ENCODE peak calls at places on chromosomes 3 and 15, in five cellular contexts. Y is heart left ventricle, M is ovary, O is uterus, D is heart right ventricle. U is an unnamed sample. For H3K9me3, the result is how much of the 10 kb centered on the place peaks cover.

GRCh38 chr15:84604804-84605203 is 4.0 kb downstream of the ZSCAN2 start:
- DNase-seq in M (no peak), D (no peak), Y (no peak), O (no peak), U (no peak)

GRCh38 chr3:134327594-134327975 is 46.7 kb downstream of the AMOTL2 start:
- DNase-seq in D (no peak), M (no peak), Y (no peak), O (peak), U (no peak)

GRCh38 chr15:98997755-98998154 is 9.8 kb downstream of the PGPEP1L start:
- DNase-seq in M (no peak), O (no peak), D (no peak), Y (no peak), U (no peak)

GRCh38 chr15:55587321-55588069 is 650 bp downstream of the PYGO1 start:
- DNase-seq in O (peak), Y (peak), D (no peak), M (no peak), U (no peak)

GRCh38 chr3:76267991-76268390 is 482.6 kb upstream of the ZNF717 start:
- DNase-seq in D (no peak), Y (no peak), O (no peak), M (no peak), U (no peak)

GRCh38 chr15:65638681-65639089 is 16.9 kb downstream of the SLC24A1 start:
- DNase-seq in M (no peak), D (no peak), O (peak), Y (no peak), U (no peak)

GRCh38 chr3:142259359-142259758 is 34.0 kb upstream of the GK5 start:
- DNase-seq in Y (no peak), M (no peak), O (no peak), D (no peak), U (no peak)

GRCh38 chr3:154835638-154836037 is 244.5 kb upstream of the MME start:
- DNase-seq in M (no peak), D (no peak), O (no peak), Y (no peak), U (no peak)

GRCh38 chr3:30613135-30613825 is 6.9 kb downstream of the TGFBR2 start:
- DNase-seq in D (no peak), M (no peak), Y (no peak), O (no peak), U (no peak)

GRCh38 chr15:42723068-42723467 is 13.9 kb downstream of the CDAN1 start:
- DNase-seq in D (no peak), Y (no peak), M (no peak), O (no peak), U (no peak)

GRCh38 chr3:58336135-58336882 is 3.6 kb downstream of the PXK start:
- DNase-seq in D (no peak), O (no peak), M (no peak), Y (no peak), U (no peak)

GRCh38 chr15:62119224-62119925 is 45.7 kb downstream of the C2CD4B start:
- DNase-seq in M (no peak), Y (no peak), O (no peak), D (no peak), U (no peak)

GRCh38 chr15:80703965-80704364 is 8.9 kb downstream of the ABHD17C start:
- DNase-seq in D (no peak), O (no peak), M (no peak), Y (no peak), U (no peak)

GRCh38 chr15:87582169-87582568 is 674.4 kb downstream of the NTRK3 start:
- DNase-seq in M (no peak), O (no peak), Y (no peak), D (no peak), U (no peak)

GRCh38 chr15:42182328-42182901 is 25.7 kb downstream of the VPS39 start:
- DNase-seq in Y (no peak), O (no peak), D (no peak), M (no peak), U (no peak)

GRCh38 chr15:51302480-51302879 is 35.9 kb downstream of the CYP19A1 start:
- DNase-seq in M (no peak), O (no peak), D (no peak), Y (no peak), U (no peak)
- TF ChIP-seq CTCF in M (no peak), O (no peak), D (no peak), Y (no peak), U (no peak)

GRCh38 chr3:42914771-42915515 is 9.0 kb downstream of the ZNF662 start:
- DNase-seq in Y (no peak), M (no peak), O (no peak), D (no peak), U (no peak)
- H3K9me3 ChIP-seq in Y (half or more), M (under half), O (half or more), D (half or more), U (under half)

GRCh38 chr3:148902173-148902791 is 37.2 kb downstream of the CPA3 start:
- DNase-seq in M (no peak), O (no peak), Y (no peak), D (no peak), U (no peak)

GRCh38 chr3:148903941-148904340 is 38.8 kb downstream of the CPA3 start:
- DNase-seq in M (no peak), O (no peak), Y (no peak), D (no peak), U (no peak)

DNA sequence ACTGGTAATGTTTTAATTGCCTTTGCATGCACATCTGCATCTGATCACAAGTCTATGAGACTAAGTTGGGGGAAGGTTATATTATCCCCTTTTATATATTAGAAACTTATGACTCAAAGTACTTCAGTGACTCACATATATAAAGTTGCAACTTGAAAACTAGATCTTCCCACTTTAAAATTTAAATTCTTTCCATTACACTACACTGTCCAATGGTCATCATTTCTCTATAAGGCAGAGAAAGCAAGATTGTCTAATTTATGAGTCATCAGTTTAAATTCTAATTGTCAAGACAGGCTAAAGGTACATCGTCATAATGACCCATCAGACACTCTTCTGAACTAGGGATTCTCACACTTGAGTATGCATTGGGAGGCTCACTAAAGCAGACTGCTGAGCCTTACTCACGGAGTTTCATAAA is 37.9 kb downstream of the CPA3 start:
- DNase-seq in M (no peak), Y (no peak), D (no peak), O (no peak), U (no peak)
- H3K27ac ChIP-seq in M (no peak), Y (no peak), D (no peak), O (no peak), U (no peak)

GRCh38 chr3:38647217-38647970 is 2.1 kb downstream of the SCN5A start:
- DNase-seq in O (no peak), M (no peak), Y (no peak), D (no peak), U (no peak)

GRCh38 chr3:38648024-38648658 is 1.3 kb downstream of the SCN5A start:
- DNase-seq in Y (no peak), D (no peak), M (no peak), O (no peak), U (no peak)

GRCh38 chr3:38646062-38646461 is 3.4 kb downstream of the SCN5A start:
- DNase-seq in O (no peak), M (no peak), D (no peak), Y (no peak), U (no peak)

GRCh38 chr3:38645601-38646000 is 3.9 kb downstream of the SCN5A start:
- DNase-seq in M (no peak), O (no peak), Y (peak), D (peak), U (no peak)

GRCh38 chr3:38646630-38647029 is 2.9 kb downstream of the SCN5A start:
- DNase-seq in D (no peak), O (no peak), Y (no peak), M (no peak), U (no peak)
- TF ChIP-seq CTCF in D (peak), O (no peak), Y (peak), M (no peak), U (no peak)

GRCh38 chr3:10484709-10485108 is 20.7 kb downstream of the ATP2B2 start:
- DNase-seq in O (no peak), M (no peak), D (no peak), Y (no peak), U (no peak)

GRCh38 chr3:10485806-10486205 is 19.6 kb downstream of the ATP2B2 start:
- DNase-seq in Y (no peak), D (no peak), M (no peak), O (no peak), U (no peak)

GRCh38 chr3:10485380-10485779 is 20.0 kb downstream of the ATP2B2 start:
- DNase-seq in D (no peak), O (no peak), M (no peak), Y (no peak), U (no peak)

GRCh38 chr3:10489746-10490483 is 15.5 kb downstream of the ATP2B2 start:
- DNase-seq in O (no peak), Y (no peak), M (no peak), D (no peak), U (no peak)

GRCh38 chr3:10487988-10488633 is 17.3 kb downstream of the ATP2B2 start:
- DNase-seq in D (no peak), Y (no peak), O (no peak), M (no peak), U (no peak)
- H3K9me3 ChIP-seq in D (under half), Y (under half), O (under half), M (under half), U (under half)

U was measured in CD4-positive, alpha-beta T cell.